ENCODE peak calls at places on chromosomes 7 and 10, in ten cellular contexts. R is body of pancreas; L is effector memory CD4-positive, alpha-beta T cell; N is GM23248; I is colonic mucosa; A is spleen; G is CD8-positive, alpha-beta memory T cell; Q is dorsolateral prefrontal cortex; Y is GM23338; B is AG04449. U is an unnamed sample.

GRCh38 chr10:11683529-11684320 is 58.5 kb upstream of the ECHDC3 start:
- DNase-seq in R (no peak), L (no peak), N (no peak), I (peak; percentile 67), A (peak; percentile 81), G (no peak), Q (no peak), Y (no peak), B (no peak), U (no peak)

GRCh38 chr10:62632071-62632809 is 172.3 kb upstream of the ADO start:
- DNase-seq in R (no peak), L (peak; percentile 25), N (no peak), I (no peak), A (peak; percentile 85), G (peak; percentile 85), Q (no peak), Y (no peak), B (no peak), U (peak; percentile 73)

GRCh38 chr10:118108194-118109026 is 61.7 kb upstream of the RAB11FIP2 start:
- DNase-seq in R (no peak), L (no peak), N (peak; percentile 54), I (no peak), A (no peak), G (no peak), Q (no peak), Y (no peak), B (peak; percentile 3), U (no peak)

GRCh38 chr7:46933596-46933995 is 648.3 kb downstream of the TNS3 start:
- DNase-seq in R (no peak), L (no peak), N (peak; percentile 71), I (no peak), A (no peak), G (no peak), Q (no peak), Y (no peak), B (no peak), U (no peak)

GRCh38 chr7:87202208-87202607 is 17.3 kb downstream of the TMEM243 start:
- DNase-seq in R (no peak), L (no peak), N (no peak), I (no peak), A (no peak), G (no peak), Q (no peak), Y (no peak), B (no peak), U (no peak)

GRCh38 chr10:120156614-120157274 is 264.2 kb downstream of the SEC23IP start:
- DNase-seq in R (no peak), L (no peak), N (no peak), I (no peak), A (no peak), G (no peak), Q (no peak), Y (no peak), B (no peak), U (no peak)

GRCh38 chr7:46515844-46516590 is 594.9 kb upstream of the IGFBP3 start:
- DNase-seq in R (no peak), L (no peak), N (no peak), I (no peak), A (no peak), G (no peak), Q (no peak), Y (no peak), B (no peak), U (no peak)

GRCh38 chr10:133520193-133520738 is 6.9 kb upstream of the CYP2E1 start:
- DNase-seq in R (peak; percentile 92), L (peak; percentile 79), N (peak; percentile 82), I (peak; percentile 88), A (peak; percentile 97), G (peak; percentile 89), Q (peak; percentile 62), Y (peak; percentile 80), B (no peak), U (peak; percentile 84)

GRCh38 chr7:105650382-105650729 is 69.1 kb upstream of the EFCAB10 start:
- DNase-seq in R (no peak), L (no peak), N (no peak), I (no peak), A (no peak), G (no peak), Q (no peak), Y (no peak), B (no peak), U (no peak)

GRCh38 chr7:121202834-121203233 is 126.0 kb upstream of the WNT16 start:
- DNase-seq in R (no peak), L (no peak), N (peak; percentile 7), I (no peak), A (no peak), G (no peak), Q (no peak), Y (no peak), B (no peak), U (no peak)

GRCh38 chr7:29285861-29286260 is 91.3 kb downstream of the CHN2 start:
- DNase-seq in R (no peak), L (no peak), N (no peak), I (no peak), A (no peak), G (no peak), Q (no peak), Y (no peak), B (no peak), U (no peak)

GRCh38 chr10:55631071-55631654 is 729.9 kb downstream of the ZWINT start:
- DNase-seq in R (peak; percentile 70), L (no peak), N (peak; percentile 65), I (peak; percentile 41), A (peak; percentile 80), G (no peak), Q (no peak), Y (peak; percentile 91), B (no peak), U (no peak)

GRCh38 chr10:55627526-55628170 is 733.4 kb downstream of the ZWINT start:
- DNase-seq in R (no peak), L (no peak), N (no peak), I (no peak), A (no peak), G (no peak), Q (no peak), Y (peak; percentile 80), B (no peak), U (no peak)

GRCh38 chr10:55629792-55630490 is 731.1 kb downstream of the ZWINT start:
- DNase-seq in R (peak; percentile 36), L (no peak), N (peak; percentile 67), I (peak; percentile 20), A (peak; percentile 70), G (no peak), Q (no peak), Y (peak; percentile 65), B (no peak), U (no peak)

GRCh38 chr10:55628260-55628701 is 732.8 kb downstream of the ZWINT start:
- DNase-seq in R (no peak), L (no peak), N (no peak), I (peak; percentile 16), A (no peak), G (no peak), Q (no peak), Y (peak; percentile 71), B (no peak), U (no peak)

DNA sequence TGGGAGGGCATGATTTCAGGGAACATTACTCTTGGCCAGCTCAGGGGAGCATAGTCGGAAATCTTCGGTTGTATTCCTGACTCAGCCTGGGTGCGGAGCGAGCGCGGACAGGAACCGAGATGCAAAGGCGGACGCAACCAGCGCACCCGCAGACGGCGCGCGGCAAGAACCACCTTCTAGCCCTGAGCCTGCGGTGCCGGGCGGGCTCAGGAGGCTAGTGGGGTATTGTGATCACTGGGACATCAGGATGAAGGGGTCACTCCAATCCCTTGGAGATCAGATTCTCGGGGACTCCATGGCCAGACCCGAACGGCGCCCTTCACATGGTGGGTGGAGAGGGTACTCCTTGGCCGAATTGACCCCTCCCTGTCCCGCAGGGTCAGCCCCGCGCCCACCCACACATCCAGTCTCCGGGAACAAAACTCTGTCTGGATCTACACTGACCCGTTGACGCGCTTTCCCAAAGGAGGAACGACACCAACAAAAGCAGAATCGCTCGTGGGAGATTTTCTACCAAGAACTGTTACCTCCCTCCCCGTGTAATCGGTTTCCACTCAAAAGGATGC is 730.5 kb downstream of the ZWINT start:
- DNase-seq in R (no peak), L (no peak), N (peak; percentile 26), I (no peak), A (peak; percentile 55), G (no peak), Q (no peak), Y (peak; percentile 64), B (no peak), U (no peak)
- H3K4me3 ChIP-seq in R (no peak overlapping the region), L (no peak overlapping the region), N (peak overlapping the region; percentile 70), I (peak overlapping the region; percentile 31), A (peak overlapping the region; percentile 42), G (no peak overlapping the region), Q (peak overlapping the region; percentile 64), Y (peak overlapping the region; percentile 86), B (no peak overlapping the region), U (no peak overlapping the region)

GRCh38 chr7:55017841-55018240 is 976 bp upstream of the EGFR start:
- DNase-seq in R (no peak), L (no peak), N (no peak), I (no peak), A (no peak), G (no peak), Q (no peak), Y (no peak), B (no peak), U (no peak)
- H3K4me3 ChIP-seq in R (no peak overlapping the region), L (no peak overlapping the region), N (no peak overlapping the region), I (no peak overlapping the region), A (no peak overlapping the region), G (no peak overlapping the region), Q (peak overlapping the region; percentile 57), Y (peak overlapping the region; percentile 69), B (peak overlapping the region; percentile 75), U (no peak overlapping the region)

GRCh38 chr10:8499752-8500390 is 445.4 kb downstream of the GATA3 start:
- DNase-seq in R (no peak), L (no peak), N (no peak), I (no peak), A (no peak), G (no peak), Q (no peak), Y (no peak), B (no peak), U (no peak)

GRCh38 chr10:8502611-8503010 is 448.1 kb downstream of the GATA3 start:
- DNase-seq in R (no peak), L (no peak), N (no peak), I (no peak), A (no peak), G (no peak), Q (no peak), Y (peak; percentile 50), B (no peak), U (no peak)

GRCh38 chr10:8498881-8499280 is 444.4 kb downstream of the GATA3 start:
- DNase-seq in R (no peak), L (no peak), N (no peak), I (no peak), A (no peak), G (no peak), Q (no peak), Y (no peak), B (no peak), U (no peak)

GRCh38 chr10:8498290-8498689 is 443.8 kb downstream of the GATA3 start:
- DNase-seq in R (no peak), L (no peak), N (no peak), I (no peak), A (no peak), G (no peak), Q (no peak), Y (no peak), B (no peak), U (no peak)

GRCh38 chr10:8499312-8499711 is 444.8 kb downstream of the GATA3 start:
- DNase-seq in R (no peak), L (no peak), N (no peak), I (no peak), A (no peak), G (no peak), Q (no peak), Y (no peak), B (no peak), U (no peak)
- H3K4me3 ChIP-seq in R (no peak overlapping the region), L (no peak overlapping the region), N (no peak overlapping the region), I (no peak overlapping the region), A (no peak overlapping the region), G (no peak overlapping the region), Q (no peak overlapping the region), Y (no peak overlapping the region), B (no peak overlapping the region), U (no peak overlapping the region)

GRCh38 chr7:19114591-19114855 is 2.9 kb downstream of the TWIST1 start:
- DNase-seq in R (no peak), L (no peak), N (peak; percentile 72), I (no peak), A (no peak), G (no peak), Q (no peak), Y (no peak), B (no peak), U (no peak)
- H3K4me3 ChIP-seq in R (no peak overlapping the region), L (no peak overlapping the region), N (peak overlapping the region; percentile 88), I (no peak overlapping the region), A (no peak overlapping the region), G (no peak overlapping the region), Q (no peak overlapping the region), Y (no peak overlapping the region), B (peak overlapping the region; percentile 99), U (no peak overlapping the region)

U was measured in CD4-positive, alpha-beta memory T cell.